ENCODE peak calls at places on chromosomes 6 and 20, in eight cellular contexts. One of them, this sample, is unnamed.
A peak's percentile ranks its signal among the peaks of the same experiment; 100 is the strongest.

GRCh38 chr6:35048631-35049083 is 92.5 kb downstream of the TCP11 start:
- DNase-seq in WTC11: peak; percentile 42
- DNase-seq in vagina: no peak
- DNase-seq in lung: no peak
- DNase-seq in stomach: no peak
- DNase-seq in endothelial cell: no peak
- DNase-seq in cardiac muscle cell: peak; percentile 56
- DNase-seq in AG10803: peak; percentile 70
- DNase-seq in this sample: no peak

GRCh38 chr6:74645108-74645849 is 560.6 kb downstream of the COL12A1 start:
- DNase-seq in endothelial cell: no peak
- DNase-seq in vagina: no peak
- DNase-seq in cardiac muscle cell: no peak
- DNase-seq in stomach: no peak
- DNase-seq in WTC11: no peak
- DNase-seq in lung: no peak
- DNase-seq in AG10803: no peak
- DNase-seq in this sample: peak; percentile 25

GRCh38 chr6:80022803-80023202 is 18.4 kb downstream of the TTK start:
- DNase-seq in WTC11: no peak
- DNase-seq in endothelial cell: no peak
- DNase-seq in AG10803: peak; percentile 63
- DNase-seq in cardiac muscle cell: no peak
- DNase-seq in lung: no peak
- DNase-seq in stomach: no peak
- DNase-seq in vagina: no peak
- DNase-seq in this sample: peak; percentile 21

GRCh38 chr20:45969712-45970634 is 2.0 kb downstream of the ZNF335 start:
- DNase-seq in cardiac muscle cell: peak; percentile 73
- DNase-seq in AG10803: peak; percentile 70
- DNase-seq in stomach: no peak
- DNase-seq in vagina: no peak
- DNase-seq in endothelial cell: peak; percentile 33
- DNase-seq in WTC11: peak; percentile 45
- DNase-seq in lung: no peak
- DNase-seq in this sample: peak; percentile 62

GRCh38 chr20:17680128-17680835 is 1.8 kb downstream of the RRBP1 start:
- DNase-seq in WTC11: no peak
- DNase-seq in stomach: peak; percentile 74
- DNase-seq in endothelial cell: peak; percentile 25
- DNase-seq in cardiac muscle cell: peak; percentile 26
- DNase-seq in AG10803: peak; percentile 76
- DNase-seq in lung: peak; percentile 75
- DNase-seq in vagina: no peak
- DNase-seq in this sample: peak; percentile 69

GRCh38 chr20:45340951-45341350 is 7.3 kb downstream of the SDC4 start:
- DNase-seq in endothelial cell: no peak
- DNase-seq in cardiac muscle cell: peak; percentile 48
- DNase-seq in lung: no peak
- DNase-seq in WTC11: no peak
- DNase-seq in AG10803: no peak
- DNase-seq in vagina: no peak
- DNase-seq in stomach: no peak
- DNase-seq in this sample: no peak

GRCh38 chr20:33666293-33667244 is at the start of gene ACTL10:
- DNase-seq in AG10803: peak; percentile 95
- DNase-seq in stomach: peak; percentile 99
- DNase-seq in vagina: no peak
- DNase-seq in lung: peak; percentile 98
- DNase-seq in cardiac muscle cell: peak; percentile 95
- DNase-seq in WTC11: peak; percentile 98
- DNase-seq in endothelial cell: peak; percentile 74
- DNase-seq in this sample: peak; percentile 92

GRCh38 chr20:15411781-15412180 is 1074.4 kb upstream of the FLRT3 start:
- DNase-seq in vagina: no peak
- DNase-seq in lung: no peak
- DNase-seq in AG10803: no peak
- DNase-seq in cardiac muscle cell: no peak
- DNase-seq in stomach: no peak
- DNase-seq in WTC11: no peak
- DNase-seq in endothelial cell: no peak
- DNase-seq in this sample: no peak

GRCh38 chr20:10359621-10360040 is 74.4 kb downstream of the MKKS start:
- DNase-seq in stomach: no peak
- DNase-seq in lung: no peak
- DNase-seq in vagina: no peak
- DNase-seq in WTC11: no peak
- DNase-seq in cardiac muscle cell: no peak
- DNase-seq in endothelial cell: no peak
- DNase-seq in AG10803: no peak
- DNase-seq in this sample: no peak

DNA sequence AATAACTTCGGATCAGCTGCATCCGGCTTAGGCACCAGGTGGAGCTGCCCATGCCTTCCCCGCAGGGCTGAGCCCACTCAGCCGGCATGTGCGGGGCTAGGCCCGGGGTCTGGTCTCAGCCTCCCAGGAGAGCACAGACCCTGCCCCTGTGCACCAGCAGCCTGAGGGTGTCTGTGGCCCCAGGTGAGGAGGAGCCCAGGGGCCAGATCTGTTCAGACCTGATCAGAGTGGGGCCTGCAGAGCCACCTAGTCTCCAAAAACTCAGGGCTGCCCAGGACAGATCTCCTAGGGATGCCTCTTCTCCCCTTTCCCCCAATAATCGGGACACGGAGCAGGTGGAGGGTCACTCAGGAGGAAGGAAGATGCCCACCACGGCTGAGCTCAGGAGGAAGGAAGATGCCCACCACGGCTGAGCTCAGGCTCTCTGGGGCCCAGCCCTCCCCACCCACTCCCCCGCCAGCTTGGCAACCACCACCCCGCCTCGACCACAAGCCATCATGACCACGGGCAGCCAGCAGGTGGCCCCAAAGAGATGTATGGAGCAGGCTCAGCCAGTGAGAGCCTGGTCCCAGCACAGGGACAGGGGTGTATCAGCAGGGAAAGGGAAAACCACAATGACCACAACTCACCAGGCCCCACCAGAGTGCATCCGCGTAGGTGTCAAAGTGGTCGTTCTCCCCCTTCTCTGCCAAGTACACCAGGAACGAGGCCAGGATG is 30.5 kb downstream of the KCNQ2 start:
- DNase-seq in endothelial cell: peak; percentile 77
- DNase-seq in cardiac muscle cell: peak; percentile 71
- DNase-seq in stomach: peak; percentile 73
- DNase-seq in vagina: no peak
- DNase-seq in lung: no peak
- DNase-seq in WTC11: peak; percentile 77
- DNase-seq in AG10803: peak; percentile 13
- DNase-seq in this sample: peak; percentile 2
- TF ChIP-seq CTCF in endothelial cell: peak; percentile 33
- TF ChIP-seq CTCF in cardiac muscle cell: peak; percentile 47
- TF ChIP-seq CTCF in stomach: no peak
- TF ChIP-seq CTCF in vagina: no peak
- TF ChIP-seq CTCF in lung: no peak
- TF ChIP-seq CTCF in WTC11: peak; percentile 23
- TF ChIP-seq CTCF in AG10803: peak; percentile 32
- TF ChIP-seq CTCF in this sample: peak; percentile 40

DNA sequence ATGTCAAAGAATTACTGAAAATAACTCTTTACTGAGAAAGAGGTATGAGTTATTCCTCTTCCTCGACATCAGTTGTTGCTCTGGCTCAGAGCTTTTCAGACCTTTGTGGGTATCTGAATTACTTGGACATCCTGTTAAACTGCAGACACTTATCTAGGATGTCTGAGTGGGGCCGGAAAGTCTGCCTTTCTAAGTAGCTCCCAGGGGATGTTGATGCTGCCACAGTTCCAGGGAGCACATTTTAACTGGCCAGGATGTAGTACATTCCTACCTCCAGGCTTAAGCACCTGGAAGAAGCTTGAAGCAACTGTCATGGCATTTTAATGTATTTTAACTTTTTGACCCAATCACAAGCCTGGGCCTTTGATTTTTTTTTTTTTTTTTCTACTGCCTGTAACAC is 265.8 kb upstream of the PLCB4 start:
- DNase-seq in WTC11: no peak
- DNase-seq in cardiac muscle cell: peak; percentile 74
- DNase-seq in lung: no peak
- DNase-seq in AG10803: no peak
- DNase-seq in vagina: no peak
- DNase-seq in endothelial cell: peak; percentile 7
- DNase-seq in stomach: no peak
- DNase-seq in this sample: no peak
- TF ChIP-seq CTCF in WTC11: no peak
- TF ChIP-seq CTCF in cardiac muscle cell: no peak
- TF ChIP-seq CTCF in lung: no peak
- TF ChIP-seq CTCF in AG10803: no peak
- TF ChIP-seq CTCF in vagina: no peak
- TF ChIP-seq CTCF in endothelial cell: no peak
- TF ChIP-seq CTCF in stomach: no peak
- TF ChIP-seq CTCF in this sample: no peak

DNA sequence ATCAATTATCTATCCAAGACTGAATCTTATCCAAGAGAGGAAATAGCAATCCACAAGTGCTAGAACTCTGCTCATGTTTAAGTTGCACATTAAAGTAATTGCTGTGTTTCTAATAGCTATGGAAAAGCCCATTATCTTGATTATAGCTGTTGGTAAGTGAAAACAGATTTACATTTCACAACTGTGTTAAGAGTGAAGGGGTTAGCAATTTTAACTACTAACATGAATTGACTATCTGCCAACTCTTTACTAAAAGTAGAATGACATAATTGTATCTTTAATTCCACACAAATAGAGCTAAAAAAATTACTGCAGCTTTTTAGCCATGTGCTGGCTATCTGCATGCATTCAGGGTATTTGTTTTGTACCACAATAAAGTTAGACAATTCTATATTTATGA is 277.9 kb upstream of the IRAK1BP1 start:
- DNase-seq in AG10803: peak; percentile 65
- DNase-seq in lung: no peak
- DNase-seq in cardiac muscle cell: no peak
- DNase-seq in vagina: no peak
- DNase-seq in WTC11: no peak
- DNase-seq in endothelial cell: no peak
- DNase-seq in stomach: no peak
- DNase-seq in this sample: no peak
- TF ChIP-seq CTCF in AG10803: no peak
- TF ChIP-seq CTCF in lung: no peak
- TF ChIP-seq CTCF in cardiac muscle cell: no peak
- TF ChIP-seq CTCF in vagina: no peak
- TF ChIP-seq CTCF in WTC11: no peak
- TF ChIP-seq CTCF in endothelial cell: no peak
- TF ChIP-seq CTCF in stomach: no peak
- TF ChIP-seq CTCF in this sample: no peak

DNA sequence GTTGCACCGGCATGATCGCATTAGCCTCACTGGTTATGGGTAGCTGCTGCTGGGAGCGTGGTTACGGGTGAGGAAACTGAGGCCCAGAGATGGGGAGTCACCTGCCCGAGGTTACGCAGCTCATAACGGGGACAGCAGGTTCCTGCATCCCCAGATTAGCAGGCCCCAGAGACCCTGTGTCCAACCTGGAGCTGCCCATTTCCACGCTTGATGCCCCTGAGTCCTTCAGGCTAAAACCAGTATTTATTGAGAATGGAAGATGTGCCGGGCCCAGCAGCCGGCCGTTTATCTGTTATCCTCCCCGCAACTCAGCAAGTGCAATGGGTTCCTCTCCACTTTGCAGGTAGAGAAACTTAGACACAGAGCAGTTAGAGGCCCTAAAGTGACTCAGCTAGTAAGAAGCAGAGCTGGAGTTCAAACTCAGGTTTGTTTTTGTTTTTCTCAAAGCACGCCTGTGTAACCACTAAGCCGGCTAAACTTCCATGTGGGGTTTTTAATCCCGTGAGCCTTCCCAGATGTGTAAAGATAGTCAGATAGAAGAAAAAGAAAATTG is 681 bp downstream of the PFDN4 start:
- DNase-seq in cardiac muscle cell: no peak
- DNase-seq in vagina: no peak
- DNase-seq in WTC11: no peak
- DNase-seq in endothelial cell: no peak
- DNase-seq in stomach: no peak
- DNase-seq in lung: no peak
- DNase-seq in AG10803: peak; percentile 67
- DNase-seq in this sample: peak; percentile 46
- TF ChIP-seq CTCF in cardiac muscle cell: no peak
- TF ChIP-seq CTCF in vagina: no peak
- TF ChIP-seq CTCF in WTC11: no peak
- TF ChIP-seq CTCF in endothelial cell: no peak
- TF ChIP-seq CTCF in stomach: no peak
- TF ChIP-seq CTCF in lung: no peak
- TF ChIP-seq CTCF in AG10803: no peak
- TF ChIP-seq CTCF in this sample: no peak

GRCh38 chr6:141077355-141078333 is 1055.1 kb upstream of the GJE1 start:
- DNase-seq in WTC11: peak; percentile 59
- DNase-seq in stomach: no peak
- DNase-seq in lung: no peak
- DNase-seq in endothelial cell: peak; percentile 28
- DNase-seq in vagina: no peak
- DNase-seq in AG10803: no peak
- DNase-seq in cardiac muscle cell: peak; percentile 46
- DNase-seq in this sample: peak; percentile 7
- TF ChIP-seq CTCF in WTC11: peak; percentile 44
- TF ChIP-seq CTCF in stomach: no peak
- TF ChIP-seq CTCF in lung: no peak
- TF ChIP-seq CTCF in endothelial cell: no peak
- TF ChIP-seq CTCF in vagina: no peak
- TF ChIP-seq CTCF in AG10803: no peak
- TF ChIP-seq CTCF in cardiac muscle cell: peak; percentile 25
- TF ChIP-seq CTCF in this sample: no peak

This sample was measured in bronchial epithelial cell.